ENCODE peak calls at places on chromosomes 1 and 21, in five cellular contexts. F, M, N, I and C are unnamed samples.

GRCh38 chr1:218779341-218779831 is 394.3 kb upstream of the LYPLAL1 start:
- DNase-seq in F (no peak), M (no peak), N (peak; percentile 54), I (no peak), C (no peak)

GRCh38 chr1:48228156-48228555 is 5.6 kb downstream of the SLC5A9 start:
- DNase-seq in F (no peak), M (peak; percentile 33), N (no peak), I (no peak), C (no peak)

GRCh38 chr1:94543003-94543402 is 1.4 kb upstream of the F3 start:
- DNase-seq in F (no peak), M (no peak), N (peak; percentile 54), I (no peak), C (no peak)

GRCh38 chr1:91883470-91883869 is 2.5 kb downstream of the TGFBR3 start:
- DNase-seq in F (no peak), M (no peak), N (no peak), I (no peak), C (no peak)

GRCh38 chr1:204560590-204560989 is 44.4 kb downstream of the MDM4 start:
- DNase-seq in F (no peak), M (no peak), N (peak; percentile 60), I (no peak), C (peak; percentile 58)

GRCh38 chr1:56799605-56800398 is 19.4 kb downstream of the FYB2 start:
- DNase-seq in F (no peak), M (no peak), N (peak; percentile 86), I (no peak), C (peak; percentile 92)

GRCh38 chr1:96191165-96191564 is 530.4 kb upstream of the PTBP2 start:
- DNase-seq in F (no peak), M (no peak), N (no peak), I (no peak), C (no peak)

GRCh38 chr1:51897699-51898031 is 19.1 kb upstream of the NRDC start:
- DNase-seq in F (no peak), M (no peak), N (peak; percentile 91), I (no peak), C (no peak)

GRCh38 chr1:174659823-174660222 is 212.1 kb downstream of the GPR52 start:
- DNase-seq in F (no peak), M (no peak), N (peak; percentile 74), I (no peak), C (no peak)

GRCh38 chr1:232445361-232446106 is 184.4 kb downstream of the SIPA1L2 start:
- DNase-seq in F (no peak), M (peak; percentile 17), N (no peak), I (no peak), C (no peak)

GRCh38 chr1:13749543-13750307 is 49.7 kb downstream of the PRDM2 start:
- DNase-seq in F (peak; percentile 80), M (peak; percentile 71), N (no peak), I (peak; percentile 81), C (no peak)

GRCh38 chr1:201537966-201538617 is 835 bp upstream of the NAV1 start:
- DNase-seq in F (no peak), M (no peak), N (no peak), I (no peak), C (no peak)

GRCh38 chr1:12595839-12596821 is 21.9 kb downstream of the DHRS3 start:
- DNase-seq in F (peak; percentile 98), M (peak; percentile 81), N (peak; percentile 99), I (peak; percentile 91), C (peak; percentile 97)

GRCh38 chr1:205003358-205004145 is 39.5 kb upstream of the CNTN2 start:
- DNase-seq in F (no peak), M (no peak), N (no peak), I (no peak), C (peak; percentile 15)

GRCh38 chr21:30831194-30831765 is 1.7 kb upstream of the KRTAP7-1 start:
- DNase-seq in F (no peak), M (peak; percentile 39), N (no peak), I (no peak), C (no peak)

GRCh38 chr1:16984717-16985116 is 4.3 kb upstream of the MFAP2 start:
- DNase-seq in F (peak; percentile 85), M (no peak), N (peak; percentile 93), I (peak; percentile 73), C (peak; percentile 42)

GRCh38 chr1:23593556-23594148 is 34.4 kb upstream of the ID3 start:
- DNase-seq in F (no peak), M (no peak), N (peak; percentile 49), I (no peak), C (no peak)

GRCh38 chr1:48214820-48215219 is 7.7 kb upstream of the SLC5A9 start:
- DNase-seq in F (peak; percentile 77), M (no peak), N (no peak), I (no peak), C (no peak)

GRCh38 chr1:110591956-110592355 is 14.2 kb downstream of the KCNA2 start:
- DNase-seq in F (no peak), M (no peak), N (no peak), I (no peak), C (no peak)

GRCh38 chr1:244329591-244330317 is 122.0 kb downstream of the ADSS2 start:
- DNase-seq in F (no peak), M (no peak), N (no peak), I (no peak), C (no peak)

GRCh38 chr1:96598416-96599168 is 123.0 kb upstream of the PTBP2 start:
- DNase-seq in F (no peak), M (no peak), N (peak; percentile 84), I (no peak), C (no peak)

GRCh38 chr1:10975567-10976326 is 36.7 kb upstream of the TARDBP start:
- DNase-seq in F (no peak), M (no peak), N (peak; percentile 83), I (peak; percentile 72), C (peak; percentile 59)

GRCh38 chr1:180170569-180170968 is 15.9 kb downstream of the QSOX1 start:
- DNase-seq in F (peak; percentile 10), M (no peak), N (no peak), I (no peak), C (no peak)

GRCh38 chr1:154784924-154785531 is 85.1 kb downstream of the KCNN3 start:
- DNase-seq in F (peak; percentile 40), M (no peak), N (no peak), I (no peak), C (no peak)

GRCh38 chr1:25232866-25233784 is 823 bp upstream of the SYF2 start:
- DNase-seq in F (peak; percentile 88), M (peak; percentile 64), N (peak; percentile 71), I (peak; percentile 88), C (peak; percentile 53)

GRCh38 chr1:14835725-14836124 is 237.2 kb downstream of the KAZN start:
- DNase-seq in F (no peak), M (no peak), N (peak; percentile 56), I (no peak), C (no peak)

GRCh38 chr1:25973610-25974355 is 24.1 kb downstream of the PAFAH2 start:
- DNase-seq in F (no peak), M (no peak), N (no peak), I (no peak), C (no peak)

GRCh38 chr1:161133220-161133740 is 813 bp upstream of the DEDD start:
- DNase-seq in F (no peak), M (no peak), N (no peak), I (no peak), C (no peak)

GRCh38 chr1:28112388-28113311 is 24.2 kb upstream of the EYA3 start:
- DNase-seq in F (peak; percentile 61), M (no peak), N (peak; percentile 64), I (no peak), C (no peak)

GRCh38 chr1:115186871-115187270 is 97.6 kb upstream of the TSPAN2 start:
- DNase-seq in F (no peak), M (no peak), N (no peak), I (no peak), C (no peak)

GRCh38 chr1:170225735-170226524 is 80.2 kb downstream of the NTMT2 start:
- DNase-seq in F (no peak), M (no peak), N (no peak), I (no peak), C (no peak)

GRCh38 chr21:39935716-39936115 is 68.5 kb downstream of the PCP4 start:
- DNase-seq in F (no peak), M (no peak), N (no peak), I (no peak), C (no peak)
- TF ChIP-seq CTCF in F (no peak), M (no peak), N (no peak), I (no peak), C (no peak)

DNA sequence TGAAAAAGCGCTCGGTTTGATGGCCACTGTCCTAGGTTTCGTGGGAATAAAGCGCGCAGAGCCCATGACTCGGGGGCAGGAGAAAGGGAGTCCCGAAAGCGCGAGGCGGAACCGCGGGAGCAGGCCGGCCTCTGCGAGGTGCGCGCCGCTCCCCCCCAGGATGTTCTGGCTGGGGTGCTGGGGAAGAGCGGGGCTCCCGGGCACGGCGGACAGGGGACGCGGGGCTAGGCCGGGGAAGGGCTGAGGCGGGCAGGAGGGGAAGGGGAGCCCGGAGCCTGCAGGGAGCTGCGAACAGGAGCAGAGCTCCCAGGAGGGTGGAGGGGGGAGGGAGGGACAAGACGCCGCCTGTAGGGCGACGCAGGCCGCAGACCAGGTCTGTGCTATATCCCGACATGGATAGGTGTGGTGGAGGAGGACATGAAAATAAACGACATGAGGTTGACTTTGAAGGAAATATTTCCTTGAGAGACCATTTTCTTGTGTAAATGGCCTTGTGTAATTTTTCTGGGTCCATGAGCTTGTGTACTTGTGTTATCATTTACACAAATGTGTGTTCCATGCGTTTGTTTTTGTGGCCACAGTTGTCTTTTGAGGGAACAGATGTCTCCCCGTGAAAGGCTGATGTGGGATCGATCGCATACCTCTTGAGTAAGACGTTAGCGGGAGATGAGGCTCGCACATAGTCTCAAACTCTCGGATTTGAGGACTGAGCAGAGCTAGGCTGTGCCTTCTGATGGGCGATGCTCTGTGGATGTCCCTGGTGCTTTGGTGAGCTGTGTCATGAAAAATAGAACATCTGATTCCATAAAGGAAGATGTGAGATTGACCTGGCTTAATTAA is 1.3 kb downstream of the PCNT start:
- DNase-seq in F (peak; percentile 73), M (peak; percentile 63), N (peak; percentile 28), I (peak; percentile 76), C (no peak)
- TF ChIP-seq CTCF in F (peak; percentile 14), M (no peak), N (no peak), I (no peak), C (peak; percentile 50)

DNA sequence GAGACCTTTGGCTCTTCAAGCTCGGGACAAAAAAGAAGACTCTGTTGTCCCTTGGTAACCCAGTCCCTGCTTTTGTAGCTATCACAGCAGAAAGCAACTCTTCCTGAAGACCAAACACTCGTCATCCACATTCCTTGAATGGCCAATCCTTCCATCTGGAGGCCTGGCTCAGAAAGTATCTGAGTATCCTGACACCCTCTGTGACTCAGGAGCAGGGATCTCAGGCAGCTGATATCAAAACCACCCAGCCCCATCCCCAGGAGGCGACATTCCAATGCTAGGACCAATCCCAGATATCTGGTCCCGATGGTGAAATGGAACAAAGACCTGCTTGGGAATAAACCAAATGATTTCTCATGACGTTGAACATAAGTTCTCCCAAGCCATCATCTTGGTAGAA is 112.5 kb downstream of the TAS1R2 start:
- DNase-seq in F (no peak), M (no peak), N (no peak), I (no peak), C (no peak)
- TF ChIP-seq CTCF in F (no peak), M (no peak), N (no peak), I (no peak), C (no peak)

DNA sequence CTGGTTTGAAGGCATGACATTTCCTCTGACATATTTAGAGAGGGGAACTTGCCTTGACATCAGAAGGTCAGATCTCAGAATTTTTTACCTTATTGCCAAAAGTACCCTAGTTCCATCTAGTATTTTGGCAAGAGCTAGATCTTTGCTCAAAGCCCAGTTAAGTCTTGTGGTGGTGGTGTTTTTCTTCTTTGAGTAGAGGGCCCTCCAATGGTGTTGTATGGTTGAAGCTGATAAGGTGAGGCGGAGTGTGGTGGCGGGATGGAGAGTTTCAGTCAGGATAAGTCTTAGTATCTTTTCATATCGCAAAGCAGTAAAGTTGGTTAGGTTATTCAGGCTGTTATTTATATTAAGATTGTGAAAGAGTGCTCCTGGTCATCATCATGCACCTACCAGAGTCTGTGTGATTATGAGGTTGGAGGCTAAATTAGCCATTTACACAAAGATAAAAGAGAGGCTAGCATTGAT is 20.1 kb upstream of the MACF1 start:
- DNase-seq in F (no peak), M (no peak), N (no peak), I (no peak), C (no peak)
- TF ChIP-seq CTCF in F (no peak), M (no peak), N (no peak), I (no peak), C (no peak)